ENCODE peak calls at places on chromosome 16, in nine cellular contexts. K is cardiac muscle cell; F is epithelial cell of esophagus; V is GM20000; U is HFF-Myc; Y is fibroblast of villous mesenchyme; E is CD8-positive, alpha-beta T cell; L is GM10248; Z is nephron progenitor cell. G is an unnamed sample.
A peak's percentile ranks its signal among the peaks of the same experiment; 100 is the strongest.

GRCh38 chr16:7016986-7017385 is 315.7 kb upstream of the RBFOX1 start:
- DNase-seq in K (no peak), F (no peak), V (no peak), U (no peak), Y (no peak), E (no peak), L (no peak), Z (no peak), G (no peak)

GRCh38 chr16:58121132-58121531 is 8.0 kb downstream of the CFAP20 start:
- DNase-seq in K (no peak), F (peak; percentile 80), V (no peak), U (no peak), Y (no peak), E (no peak), L (no peak), Z (no peak), G (no peak)

GRCh38 chr16:11670171-11671131 is 2.2 kb downstream of the SNN start:
- DNase-seq in K (no peak), F (peak; percentile 30), V (peak; percentile 72), U (no peak), Y (no peak), E (no peak), L (peak; percentile 71), Z (no peak), G (no peak)

GRCh38 chr16:11045846-11046245 is 101.5 kb downstream of the CLEC16A start:
- DNase-seq in K (no peak), F (no peak), V (no peak), U (no peak), Y (peak; percentile 81), E (no peak), L (no peak), Z (no peak), G (no peak)

GRCh38 chr16:28316056-28316455 is 23.7 kb downstream of the SBK1 start:
- DNase-seq in K (no peak), F (no peak), V (no peak), U (no peak), Y (no peak), E (no peak), L (no peak), Z (no peak), G (no peak)

GRCh38 chr16:4330277-4330882 is 14.5 kb downstream of the GLIS2 start:
- DNase-seq in K (peak; percentile 83), F (peak; percentile 63), V (peak; percentile 92), U (no peak), Y (peak; percentile 71), E (peak; percentile 49), L (peak; percentile 89), Z (peak; percentile 83), G (peak; percentile 82)

GRCh38 chr16:17391715-17392114 is 79.0 kb downstream of the XYLT1 start:
- DNase-seq in K (no peak), F (no peak), V (no peak), U (no peak), Y (no peak), E (no peak), L (no peak), Z (no peak), G (no peak)

GRCh38 chr16:75029854-75030253 is 31.0 kb downstream of the ZNRF1 start:
- DNase-seq in K (no peak), F (no peak), V (no peak), U (no peak), Y (peak; percentile 39), E (no peak), L (no peak), Z (no peak), G (no peak)

GRCh38 chr16:81610144-81610842 is 165.7 kb downstream of the CMIP start:
- DNase-seq in K (no peak), F (peak; percentile 24), V (no peak), U (no peak), Y (peak; percentile 54), E (no peak), L (no peak), Z (no peak), G (no peak)

GRCh38 chr16:68704232-68704867 is 32.7 kb upstream of the CDH1 start:
- DNase-seq in K (peak; percentile 82), F (peak; percentile 92), V (peak; percentile 74), U (peak; percentile 39), Y (peak; percentile 66), E (peak; percentile 5), L (peak; percentile 81), Z (peak; percentile 78), G (peak; percentile 51)

GRCh38 chr16:50038756-50039529 is 13.9 kb downstream of the CNEP1R1 start:
- DNase-seq in K (no peak), F (no peak), V (no peak), U (no peak), Y (no peak), E (no peak), L (no peak), Z (no peak), G (no peak)

GRCh38 chr16:3246002-3246401 is 10.4 kb downstream of the MEFV start:
- DNase-seq in K (no peak), F (no peak), V (no peak), U (no peak), Y (no peak), E (no peak), L (no peak), Z (no peak), G (no peak)

GRCh38 chr16:2296662-2297505 is 29.0 kb upstream of the RNPS1 start:
- DNase-seq in K (peak; percentile 21), F (peak; percentile 8), V (peak; percentile 65), U (no peak), Y (peak; percentile 16), E (no peak), L (peak; percentile 55), Z (no peak), G (no peak)

GRCh38 chr16:88880226-88881051 is 14.0 kb upstream of the PABPN1L start:
- DNase-seq in K (peak; percentile 47), F (no peak), V (no peak), U (no peak), Y (no peak), E (no peak), L (no peak), Z (peak; percentile 45), G (no peak)

GRCh38 chr16:68375801-68376536 is 65.2 kb downstream of the PRMT7 start:
- DNase-seq in K (no peak), F (no peak), V (no peak), U (no peak), Y (no peak), E (no peak), L (no peak), Z (no peak), G (no peak)

GRCh38 chr16:31695667-31696066 is 168.0 kb downstream of the AHSP start:
- DNase-seq in K (no peak), F (no peak), V (peak; percentile 56), U (no peak), Y (no peak), E (no peak), L (peak; percentile 57), Z (no peak), G (no peak)

GRCh38 chr16:89842471-89843408 is 14.5 kb downstream of the SPIRE2 start:
- DNase-seq in K (no peak), F (no peak), V (no peak), U (peak; percentile 42), Y (peak; percentile 58), E (no peak), L (no peak), Z (no peak), G (no peak)

GRCh38 chr16:27222499-27223225 is 19.3 kb downstream of the KDM8 start:
- DNase-seq in K (peak; percentile 30), F (no peak), V (no peak), U (no peak), Y (peak; percentile 71), E (no peak), L (no peak), Z (no peak), G (no peak)
- TF ChIP-seq CTCF in K (no peak), F (no peak), V (no peak), U (no peak), Y (no peak), E (no peak), L (no peak), Z (no peak), G (no peak)

DNA sequence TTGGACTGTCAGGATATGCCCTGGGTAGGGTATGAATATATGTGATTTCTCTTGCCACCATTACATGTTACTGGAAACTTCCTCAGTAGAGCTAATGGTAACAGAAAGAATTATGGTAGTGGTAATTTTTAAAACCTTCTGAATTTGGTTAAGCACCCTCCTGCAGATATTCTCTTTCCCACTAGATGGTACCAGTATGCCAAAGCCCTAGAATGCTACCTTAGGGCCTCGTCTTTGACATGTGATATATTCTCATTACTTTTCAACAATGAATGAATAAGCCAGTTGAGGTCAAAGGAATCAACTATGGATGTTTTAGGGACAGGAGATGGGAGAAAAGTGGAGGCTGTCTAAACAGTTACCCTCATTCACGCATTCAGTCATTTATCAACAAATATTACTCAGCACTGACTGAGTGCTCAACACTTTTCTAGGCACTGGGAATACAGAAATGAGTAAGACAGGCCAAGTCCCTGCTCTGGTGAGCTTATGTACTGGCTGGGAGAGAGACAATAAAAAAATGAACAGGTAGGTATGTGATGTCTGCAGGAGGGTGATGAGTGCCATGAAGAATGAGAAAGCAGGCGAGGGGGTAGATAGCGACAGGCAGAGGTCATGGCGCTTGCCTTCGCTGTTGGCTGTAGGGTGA is 14.7 kb downstream of the CDH13 start:
- DNase-seq in K (no peak), F (peak; percentile 40), V (no peak), U (no peak), Y (peak; percentile 56), E (no peak), L (no peak), Z (no peak), G (no peak)
- TF ChIP-seq CTCF in K (peak; percentile 56), F (peak; percentile 48), V (peak; percentile 11), U (peak; percentile 22), Y (peak; percentile 62), E (peak; percentile 39), L (peak; percentile 2), Z (peak; percentile 16), G (no peak)

DNA sequence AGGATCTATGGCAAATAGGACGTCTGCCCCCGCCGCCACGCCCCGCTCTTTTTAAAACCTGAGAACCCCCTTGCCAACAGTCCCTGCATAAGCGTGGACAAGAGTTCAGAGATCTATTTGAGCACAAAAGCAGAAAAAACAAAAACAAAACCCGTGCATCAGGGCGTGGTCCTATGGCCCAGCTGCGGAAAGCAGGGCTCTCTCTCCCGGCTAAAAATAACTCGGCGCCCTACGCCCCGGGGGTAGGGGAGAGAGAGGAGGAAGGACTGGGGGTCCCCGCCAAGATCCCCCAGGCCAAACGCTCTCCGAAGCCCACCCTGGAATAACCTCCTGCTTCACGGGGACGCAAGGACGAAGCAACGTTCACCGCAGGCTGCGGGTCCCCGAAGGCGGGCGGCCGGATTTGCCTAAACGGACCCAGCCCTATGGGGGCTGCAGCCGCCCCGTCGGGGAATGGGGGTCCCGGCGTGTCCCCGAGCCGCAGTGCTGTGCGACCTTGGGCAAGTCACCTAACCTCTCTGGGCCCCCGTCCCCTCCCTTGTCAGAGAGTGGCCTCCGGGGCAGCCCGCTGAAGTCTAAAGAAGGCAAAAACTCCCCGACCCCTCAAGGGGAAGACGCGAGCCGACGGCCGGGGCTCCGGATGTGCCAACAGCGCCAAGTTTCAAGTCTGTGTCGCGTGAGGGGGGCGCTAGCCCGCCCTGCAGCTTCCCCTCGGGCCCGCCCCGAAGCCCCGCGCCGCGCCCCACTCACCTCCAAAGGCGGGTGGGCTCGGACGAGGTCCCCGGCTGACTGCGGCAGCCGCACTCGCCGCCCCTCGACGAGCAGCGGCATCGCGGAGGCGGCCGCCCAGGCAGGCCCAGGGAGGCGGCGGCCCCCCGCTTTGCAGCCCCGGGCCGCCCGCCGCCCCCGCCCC is 477 bp downstream of the NTAN1 start:
- DNase-seq in K (no peak), F (no peak), V (peak; percentile 40), U (no peak), Y (peak; percentile 53), E (no peak), L (no peak), Z (no peak), G (no peak)
- TF ChIP-seq CTCF in K (no peak), F (no peak), V (no peak), U (no peak), Y (no peak), E (peak; percentile 32), L (peak; percentile 11), Z (no peak), G (no peak)

GRCh38 chr16:65119905-65120341 is 1.9 kb downstream of the CDH11 start:
- DNase-seq in K (peak; percentile 19), F (peak; percentile 28), V (no peak), U (no peak), Y (peak; percentile 81), E (no peak), L (no peak), Z (peak; percentile 18), G (no peak)
- TF ChIP-seq CTCF in K (no peak), F (no peak), V (no peak), U (no peak), Y (no peak), E (no peak), L (no peak), Z (no peak), G (no peak)